ENCODE peak calls at places on chromosomes 1 and 21, in ten cellular contexts. C is aorta; E is mesenchymal stem cell; T is CD4-positive, CD25-positive, alpha-beta regulatory T cell; R is psoas muscle; M is neural progenitor cell; S is left ventricle myocardium inferior; P is body of pancreas; Q is BJ; A is ovary. K is an unnamed sample.
A peak's percentile ranks its signal among the peaks of the same experiment; 100 is the strongest.

GRCh38 chr1:205074513-205074912 is 9.7 kb downstream of the TMEM81 start:
- DNase-seq in R (no peak), E (no peak), M (no peak), T (no peak), A (no peak), Q (no peak), C (no peak), S (no peak), P (no peak), K (no peak)

GRCh38 chr1:179825201-179825600 is 52.4 kb downstream of the TOR1AIP2 start:
- DNase-seq in Q (no peak), T (no peak), E (no peak), C (peak; percentile 15), P (no peak), A (no peak), R (peak; percentile 66), M (no peak), S (no peak), K (no peak)

GRCh38 chr1:209229494-209230059 is 353.9 kb upstream of the CAMK1G start:
- DNase-seq in S (no peak), A (no peak), C (no peak), M (no peak), R (no peak), E (no peak), Q (no peak), T (no peak), P (no peak), K (no peak)

GRCh38 chr21:34942911-34943310 is 106.2 kb downstream of the RUNX1 start:
- DNase-seq in P (no peak), R (no peak), M (no peak), T (no peak), S (no peak), E (no peak), C (no peak), A (no peak), Q (no peak), K (no peak)

GRCh38 chr1:101207891-101208290 is 28.9 kb upstream of the S1PR1 start:
- DNase-seq in C (no peak), T (no peak), E (no peak), A (no peak), Q (no peak), S (no peak), P (no peak), R (no peak), M (no peak), K (no peak)

GRCh38 chr1:6014130-6014999 is 22.1 kb upstream of the NPHP4 start:
- DNase-seq in A (no peak), C (peak; percentile 67), R (peak; percentile 84), E (no peak), M (no peak), S (peak; percentile 82), T (no peak), P (no peak), Q (no peak), K (no peak)

GRCh38 chr1:8259498-8260290 is 58.2 kb upstream of the SLC45A1 start:
- DNase-seq in S (no peak), P (peak; percentile 97), T (no peak), Q (peak; percentile 24), R (peak; percentile 69), A (peak; percentile 53), M (no peak), C (peak; percentile 74), E (peak; percentile 86), K (no peak)

GRCh38 chr21:46130721-46131720 is 24.4 kb downstream of the FTCD start:
- DNase-seq in C (peak; percentile 75), M (no peak), E (peak; percentile 25), S (peak; percentile 19), P (no peak), T (no peak), A (peak; percentile 52), R (peak; percentile 67), Q (no peak), K (peak; percentile 43)

DNA sequence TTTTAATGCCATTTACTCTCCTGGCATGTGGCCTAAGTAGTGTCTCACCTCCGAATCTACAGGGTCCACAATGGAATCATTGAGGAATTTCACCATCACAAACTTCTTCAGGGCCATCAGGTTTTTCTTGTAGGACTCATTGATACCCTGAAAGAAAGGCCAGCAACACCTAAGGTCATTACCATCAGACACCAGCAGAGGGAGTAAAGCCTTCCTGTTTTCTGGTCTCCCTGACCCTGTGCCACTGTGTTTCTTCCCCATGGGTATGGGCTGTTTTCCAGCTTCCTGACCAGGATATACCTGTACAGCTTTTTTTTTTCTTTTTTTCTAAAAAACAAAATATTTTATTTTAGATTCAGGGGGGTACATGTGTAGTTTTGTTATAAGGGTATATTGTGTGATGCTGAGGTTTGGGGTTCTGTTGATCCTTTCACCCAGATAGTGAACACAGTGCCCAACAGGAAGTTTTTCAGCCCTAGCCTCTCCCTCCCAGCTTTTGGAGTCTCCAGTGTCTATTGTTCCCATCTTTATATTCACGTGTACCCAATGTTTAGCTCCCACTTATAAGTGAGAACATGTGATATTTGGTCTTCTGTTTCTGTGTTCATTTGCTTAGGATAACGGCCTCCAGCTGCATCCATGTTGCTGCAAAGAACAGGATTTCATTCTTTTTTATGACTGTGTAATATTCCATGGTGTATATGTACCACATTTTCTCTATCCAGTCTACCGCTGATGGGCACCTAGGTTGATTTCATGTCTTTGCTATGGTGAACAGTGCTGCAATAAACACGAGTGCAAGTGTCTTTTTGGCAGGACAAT is 18.3 kb downstream of the PPT1 start:
- DNase-seq in R (no peak), T (peak; percentile 25), M (peak; percentile 69), A (no peak), P (peak; percentile 53), C (no peak), Q (no peak), E (peak; percentile 73), S (no peak), K (peak; percentile 33)
- H3K36me3 ChIP-seq in R (peaks cover 66% of the 10 kb centered on the region), T (peaks cover 56% of the 10 kb centered on the region), M (no peaks in the 10 kb centered on the region), A (no peaks in the 10 kb centered on the region), P (no peaks in the 10 kb centered on the region), C (no peaks in the 10 kb centered on the region), Q (peaks cover 2% of the 10 kb centered on the region), E (peaks cover 72% of the 10 kb centered on the region), S (peaks cover 75% of the 10 kb centered on the region), K (peaks cover 17% of the 10 kb centered on the region)

GRCh38 chr21:37237764-37238163 is 29.4 kb downstream of the VPS26C start:
- DNase-seq in P (no peak), M (no peak), R (no peak), Q (no peak), C (no peak), T (no peak), S (no peak), A (no peak), E (no peak), K (no peak)
- H3K36me3 ChIP-seq in P (no peaks in the 10 kb centered on the region), M (no peaks in the 10 kb centered on the region), R (peaks cover 74% of the 10 kb centered on the region), Q (peaks cover 15% of the 10 kb centered on the region), C (no peaks in the 10 kb centered on the region), T (peaks cover 63% of the 10 kb centered on the region), S (peaks cover 69% of the 10 kb centered on the region), A (no peaks in the 10 kb centered on the region), E (peaks cover 80% of the 10 kb centered on the region), K (peaks cover 12% of the 10 kb centered on the region)

GRCh38 chr1:155673003-155673402 is 15.6 kb downstream of the YY1AP1 start:
- DNase-seq in P (no peak), M (no peak), S (no peak), Q (no peak), C (no peak), R (no peak), A (no peak), T (no peak), E (no peak), K (no peak)

GRCh38 chr1:155671750-155672149 is 16.8 kb downstream of the YY1AP1 start:
- DNase-seq in R (no peak), T (no peak), S (no peak), E (no peak), C (no peak), P (no peak), A (no peak), M (no peak), Q (no peak), K (no peak)

DNA sequence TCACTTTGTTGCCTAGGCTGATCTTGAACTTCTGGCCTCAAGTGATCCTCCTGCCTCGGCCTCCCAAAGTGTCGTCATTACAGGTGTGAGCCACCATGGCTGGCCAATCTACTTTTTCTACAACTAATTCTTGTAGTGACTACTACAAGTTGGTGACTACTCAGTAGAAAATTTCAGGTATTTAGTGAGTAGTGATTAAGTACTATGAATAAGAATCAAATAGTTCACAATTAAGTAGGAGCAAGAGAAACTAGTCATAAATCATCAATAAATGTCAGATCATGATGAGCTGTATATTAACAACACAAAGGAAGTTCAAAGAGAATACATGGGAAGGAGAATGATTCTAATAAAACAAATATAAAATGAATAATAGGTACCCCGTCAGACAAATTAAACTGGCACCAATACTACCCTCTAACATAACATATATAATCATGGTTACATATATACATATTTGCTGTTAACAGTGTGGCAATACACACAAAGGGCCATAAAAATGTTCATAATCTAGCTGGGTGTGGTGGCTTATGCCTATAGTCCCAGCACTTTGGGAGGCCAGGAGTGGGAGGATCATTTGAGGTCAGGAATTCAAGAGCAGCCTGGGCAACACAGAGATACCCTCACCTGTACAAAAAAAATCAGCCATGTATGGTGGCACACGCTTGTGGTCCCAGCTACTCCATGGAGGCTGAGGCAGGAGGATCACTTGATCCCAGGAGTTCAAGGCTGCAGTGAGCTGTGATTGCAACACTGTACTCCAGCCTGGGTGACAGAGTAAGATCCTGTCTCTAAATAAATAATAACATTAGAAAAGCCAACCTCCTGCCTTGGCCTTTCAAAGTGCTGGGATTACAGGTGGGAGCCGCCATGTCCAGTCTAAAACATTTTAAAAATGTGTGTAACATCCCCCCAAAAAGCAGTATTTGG is 19.1 kb downstream of the YY1AP1 start:
- DNase-seq in P (no peak), Q (no peak), S (no peak), T (no peak), E (no peak), R (no peak), C (no peak), A (no peak), M (no peak), K (no peak)
- H3K36me3 ChIP-seq in P (peaks cover 6% of the 10 kb centered on the region), Q (peaks cover 15% of the 10 kb centered on the region), S (peaks cover 98% of the 10 kb centered on the region), T (peaks cover 88% of the 10 kb centered on the region), E (peaks cover 89% of the 10 kb centered on the region), R (peaks cover 99% of the 10 kb centered on the region), C (peaks cover 15% of the 10 kb centered on the region), A (no peaks in the 10 kb centered on the region), M (peaks cover 3% of the 10 kb centered on the region), K (peaks cover 39% of the 10 kb centered on the region)

GRCh38 chr1:77040817-77041216 is 173.5 kb downstream of the ST6GALNAC5 start:
- DNase-seq in A (no peak), T (no peak), E (no peak), P (no peak), C (no peak), S (no peak), R (no peak), Q (no peak), M (no peak), K (no peak)

GRCh38 chr1:77048615-77049005 is 170.6 kb downstream of the PIGK start:
- DNase-seq in E (no peak), M (no peak), A (no peak), Q (no peak), T (no peak), S (no peak), R (no peak), C (no peak), P (no peak), K (no peak)

GRCh38 chr1:77047978-77048614 is 171.1 kb downstream of the PIGK start:
- DNase-seq in M (no peak), A (no peak), T (no peak), P (no peak), Q (no peak), S (no peak), R (no peak), C (no peak), E (no peak), K (no peak)

GRCh38 chr1:77039739-77040138 is 172.5 kb downstream of the ST6GALNAC5 start:
- DNase-seq in S (no peak), C (no peak), Q (peak; percentile 84), P (no peak), M (no peak), R (no peak), E (peak; percentile 87), A (peak; percentile 36), T (no peak), K (no peak)

GRCh38 chr1:77044133-77044849 is 174.9 kb downstream of the PIGK start:
- DNase-seq in T (no peak), E (no peak), C (no peak), P (no peak), Q (no peak), A (no peak), S (no peak), M (no peak), R (no peak), K (no peak)
- H3K36me3 ChIP-seq in T (no peaks in the 10 kb centered on the region), E (no peaks in the 10 kb centered on the region), C (no peaks in the 10 kb centered on the region), P (no peaks in the 10 kb centered on the region), Q (no peaks in the 10 kb centered on the region), A (no peaks in the 10 kb centered on the region), S (no peaks in the 10 kb centered on the region), M (no peaks in the 10 kb centered on the region), R (no peaks in the 10 kb centered on the region), K (no peaks in the 10 kb centered on the region)

K was measured in CD8-positive, alpha-beta memory T cell.